ENCODE peak calls at places on chromosomes 3 and 15, in seven cellular contexts. O is cardiac muscle cell; X is Peyer's patch; A is H1; U is tibial artery; V is IMR-90; C is CD8-positive, alpha-beta T cell. M is an unnamed sample. For H3K4me1, the result is how much of the 10 kb centered on the place peaks cover.

GRCh38 chr3:179671709-179672337 is 19.0 kb downstream of the USP13 start:
- DNase-seq in O (no peak), X (no peak), A (no peak), U (no peak), V (peak), C (no peak), M (no peak)

GRCh38 chr3:119939087-119939486 is 155.2 kb downstream of the GSK3B start:
- DNase-seq in O (no peak), X (no peak), A (no peak), U (no peak), V (no peak), C (no peak), M (no peak)

GRCh38 chr3:45387636-45388348 is 584 bp upstream of the LARS2 start:
- DNase-seq in O (no peak), X (no peak), A (no peak), U (no peak), V (no peak), C (no peak), M (no peak)

GRCh38 chr15:62791694-62792093 is 250.9 kb upstream of the TPM1 start:
- DNase-seq in O (no peak), X (no peak), A (no peak), U (no peak), V (no peak), C (no peak), M (no peak)

GRCh38 chr15:77160562-77161481 is 89.9 kb upstream of the TSPAN3 start:
- DNase-seq in O (no peak), X (no peak), A (no peak), U (no peak), V (no peak), C (no peak), M (no peak)

GRCh38 chr3:72533584-72534473 is 314.4 kb downstream of the SHQ1 start:
- DNase-seq in O (no peak), X (no peak), A (no peak), U (no peak), V (no peak), C (no peak), M (no peak)

GRCh38 chr3:101070260-101071121 is 77.3 kb upstream of the ABI3BP start:
- DNase-seq in O (peak), X (peak), A (peak), U (no peak), V (no peak), C (peak), M (no peak)

GRCh38 chr15:70066004-70066403 is 31.7 kb downstream of the TLE3 start:
- DNase-seq in O (no peak), X (no peak), A (no peak), U (no peak), V (no peak), C (no peak), M (no peak)

GRCh38 chr15:65399001-65399706 is 21.4 kb upstream of the IGDCC3 start:
- DNase-seq in O (no peak), X (no peak), A (no peak), U (no peak), V (no peak), C (no peak), M (no peak)

GRCh38 chr15:28994142-28994829 is 108.5 kb downstream of the APBA2 start:
- DNase-seq in O (no peak), X (no peak), A (no peak), U (no peak), V (no peak), C (no peak), M (no peak)

GRCh38 chr15:79172801-79173460 is 82.4 kb upstream of the RASGRF1 start:
- DNase-seq in O (no peak), X (no peak), A (no peak), U (no peak), V (no peak), C (no peak), M (no peak)

GRCh38 chr3:197730200-197730599 is 6.5 kb downstream of the RUBCN start:
- DNase-seq in O (no peak), X (no peak), A (no peak), U (no peak), V (peak), C (no peak), M (no peak)

GRCh38 chr15:91224750-91225380 is 124.8 kb downstream of the SV2B start:
- DNase-seq in O (peak), X (no peak), A (no peak), U (no peak), V (peak), C (no peak), M (no peak)

GRCh38 chr3:134353171-134353825 is 20.9 kb downstream of the AMOTL2 start:
- DNase-seq in O (no peak), X (no peak), A (no peak), U (no peak), V (no peak), C (no peak), M (no peak)

GRCh38 chr3:188097786-188098185 is 56.2 kb upstream of the LPP start:
- DNase-seq in O (no peak), X (no peak), A (no peak), U (no peak), V (no peak), C (no peak), M (no peak)

GRCh38 chr3:129018751-129019150 is 17.6 kb downstream of the EFCC1 start:
- DNase-seq in O (no peak), X (no peak), A (no peak), U (peak), V (no peak), C (no peak), M (no peak)

GRCh38 chr15:83697716-83698115 is 43.8 kb downstream of the ADAMTSL3 start:
- DNase-seq in O (no peak), X (no peak), A (no peak), U (no peak), V (no peak), C (no peak), M (no peak)

GRCh38 chr3:99505646-99506269 is 132.6 kb upstream of the COL8A1 start:
- DNase-seq in O (no peak), X (peak), A (no peak), U (peak), V (peak), C (no peak), M (no peak)

GRCh38 chr3:76724706-76725105 is 315.2 kb upstream of the ROBO2 start:
- DNase-seq in O (no peak), X (no peak), A (no peak), U (no peak), V (no peak), C (no peak), M (no peak)

GRCh38 chr3:156509209-156510174 is 45.4 kb downstream of the SSR3 start:
- DNase-seq in O (peak), X (no peak), A (no peak), U (no peak), V (peak), C (no peak), M (no peak)

GRCh38 chr3:55756976-55757375 is 269.9 kb upstream of the WNT5A start:
- DNase-seq in O (no peak), X (no peak), A (no peak), U (no peak), V (no peak), C (no peak), M (no peak)

GRCh38 chr3:128178782-128179473 is 25.6 kb downstream of the EEFSEC start:
- DNase-seq in O (no peak), X (no peak), A (no peak), U (no peak), V (peak), C (no peak), M (no peak)

GRCh38 chr15:71245588-71245987 is 130.3 kb downstream of the THSD4 start:
- DNase-seq in O (no peak), X (no peak), A (no peak), U (no peak), V (no peak), C (no peak), M (no peak)

GRCh38 chr15:36495464-36495863 is 84.0 kb upstream of the CDIN1 start:
- DNase-seq in O (no peak), X (no peak), A (no peak), U (no peak), V (no peak), C (no peak), M (no peak)

GRCh38 chr15:67300266-67300914 is 45.8 kb downstream of the IQCH start:
- DNase-seq in O (no peak), X (no peak), A (no peak), U (no peak), V (no peak), C (no peak), M (no peak)

GRCh38 chr15:92891533-92892200 is 8.5 kb upstream of the CHD2 start:
- DNase-seq in O (no peak), X (no peak), A (no peak), U (no peak), V (no peak), C (no peak), M (no peak)
- H3K4me1 ChIP-seq in O (under half), X (half or more), A (under half), U (half or more), V (under half), C (half or more), M (under half)

GRCh38 chr15:85453144-85453872 is 72.9 kb downstream of the AKAP13 start:
- DNase-seq in O (no peak), X (no peak), A (no peak), U (no peak), V (no peak), C (no peak), M (no peak)
- TF ChIP-seq CTCF in O (no peak), X (no peak), A (no peak), U (no peak), V (no peak), C (no peak), M (no peak)

GRCh38 chr15:55816017-55816416 is 73.1 kb upstream of the PRTG start:
- DNase-seq in O (no peak), X (no peak), A (no peak), U (no peak), V (peak), C (no peak), M (no peak)
- H3K4me1 ChIP-seq in O (under half), X (under half), A (under half), U (under half), V (under half), C (under half), M (under half)

GRCh38 chr3:127077506-127078064 is 94.7 kb downstream of the PLXNA1 start:
- DNase-seq in O (no peak), X (no peak), A (no peak), U (peak), V (no peak), C (no peak), M (no peak)

GRCh38 chr3:127077068-127077467 is 94.2 kb downstream of the PLXNA1 start:
- DNase-seq in O (no peak), X (no peak), A (no peak), U (peak), V (no peak), C (no peak), M (no peak)

GRCh38 chr3:127081001-127081720 is 98.2 kb downstream of the PLXNA1 start:
- DNase-seq in O (no peak), X (no peak), A (no peak), U (no peak), V (no peak), C (no peak), M (no peak)

GRCh38 chr3:127078626-127079025 is 95.7 kb downstream of the PLXNA1 start:
- DNase-seq in O (no peak), X (no peak), A (no peak), U (no peak), V (no peak), C (no peak), M (no peak)

GRCh38 chr3:127079211-127079610 is 96.3 kb downstream of the PLXNA1 start:
- DNase-seq in O (no peak), X (no peak), A (no peak), U (peak), V (no peak), C (no peak), M (no peak)
- TF ChIP-seq CTCF in O (no peak), X (no peak), A (no peak), U (no peak), V (no peak), C (no peak), M (no peak)

DNA sequence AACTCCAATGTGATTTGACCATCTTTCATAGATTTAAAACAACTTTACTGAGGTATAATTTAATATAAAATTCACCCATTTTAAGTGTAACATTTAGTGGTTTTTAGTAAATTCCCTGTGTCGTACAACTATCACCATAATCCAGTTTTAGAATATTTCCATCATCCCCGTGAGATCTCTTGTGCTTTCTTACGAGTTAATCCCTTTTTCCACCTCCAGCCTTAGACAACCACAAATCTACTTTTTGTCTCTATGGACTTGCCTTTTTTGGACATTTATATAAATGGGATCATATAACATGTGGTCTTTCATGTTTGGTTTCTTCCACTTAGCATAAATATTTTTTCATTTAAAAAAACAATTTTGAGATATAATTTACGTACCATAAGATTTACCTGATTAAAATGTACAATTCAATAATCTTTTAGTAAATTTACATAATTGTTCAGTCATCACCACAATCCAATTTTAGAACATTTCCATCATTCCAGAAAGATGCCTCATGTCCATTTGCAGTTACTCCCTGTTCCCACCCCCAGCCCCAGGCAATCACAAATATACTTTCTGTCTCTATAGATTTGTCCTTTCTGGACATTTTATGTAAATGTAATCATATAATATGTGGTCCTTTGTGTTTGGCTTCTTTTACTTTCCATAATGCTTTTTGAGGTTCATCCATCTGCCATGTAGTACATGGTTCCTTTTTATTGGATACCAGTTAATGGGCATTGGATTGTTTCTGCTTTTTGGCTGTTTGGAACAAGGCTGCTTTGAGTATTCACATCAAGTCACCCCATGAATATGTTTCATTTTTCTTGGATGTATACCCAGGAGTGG is 3.0 kb downstream of the OXSR1 start:
- DNase-seq in O (no peak), X (no peak), A (no peak), U (no peak), V (peak), C (no peak), M (no peak)
- H3K4me1 ChIP-seq in O (under half), X (under half), A (under half), U (under half), V (under half), C (under half), M (half or more)